ENCODE peak calls at places on chromosomes 16 and 17, in six cellular contexts. C is heart left ventricle, W is stomach, I is IMR-90, J is Peyer's patch, M is neural progenitor cell. H is an unnamed sample.
A peak's percentile ranks its signal among the peaks of the same experiment; 100 is the strongest.

GRCh38 chr17:50845260-50846147 is 10.1 kb downstream of the WFIKKN2 start:
- DNase-seq in W (no peak), J (no peak), C (peak; percentile 73), M (no peak), I (peak; percentile 60), H (no peak)

GRCh38 chr16:379183-379960 is 2.4 kb downstream of the PGAP6 start:
- DNase-seq in J (peak; percentile 78), W (peak; percentile 93), I (no peak), M (no peak), C (no peak), H (peak; percentile 88)

GRCh38 chr17:69350911-69351310 is 24.0 kb upstream of the ABCA5 start:
- DNase-seq in C (no peak), J (no peak), W (no peak), I (no peak), M (no peak), H (no peak)

GRCh38 chr17:4479982-4480751 is 18.5 kb upstream of the SPNS2 start:
- DNase-seq in C (no peak), J (no peak), M (peak; percentile 37), W (no peak), I (no peak), H (peak; percentile 71)

GRCh38 chr17:17795296-17795695 is 41.5 kb downstream of the SREBF1 start:
- DNase-seq in J (no peak), C (no peak), M (no peak), W (no peak), I (no peak), H (no peak)

GRCh38 chr17:68305132-68305531 is 13.8 kb downstream of the ARSG start:
- DNase-seq in J (no peak), I (no peak), W (no peak), M (no peak), C (no peak), H (no peak)

GRCh38 chr16:2824626-2825025 is 5.5 kb upstream of the ZG16B start:
- DNase-seq in M (no peak), C (no peak), I (no peak), J (peak; percentile 19), W (no peak), H (no peak)

GRCh38 chr16:56985288-56985961 is 3.9 kb upstream of the NLRC5 start:
- DNase-seq in M (no peak), I (peak; percentile 85), C (peak; percentile 80), J (peak; percentile 87), W (peak; percentile 57), H (peak; percentile 76)

GRCh38 chr17:38403491-38403890 is 24.8 kb upstream of the ARHGAP23 start:
- DNase-seq in M (peak; percentile 42), W (no peak), C (no peak), I (peak; percentile 20), J (no peak), H (no peak)

GRCh38 chr16:84840687-84841627 is 21.2 kb downstream of the CRISPLD2 start:
- DNase-seq in I (no peak), J (no peak), W (no peak), M (no peak), C (no peak), H (no peak)

GRCh38 chr17:83193336-83194188 is 114.2 kb downstream of the METRNL start:
- DNase-seq in M (no peak), I (no peak), J (peak; percentile 42), C (no peak), W (peak; percentile 23), H (no peak)

GRCh38 chr17:65022137-65022536 is 34.4 kb downstream of the GNA13 start:
- DNase-seq in W (no peak), M (no peak), J (no peak), I (no peak), C (no peak), H (no peak)

GRCh38 chr17:59498421-59499307 is 66.7 kb upstream of the DHX40 start:
- DNase-seq in M (no peak), W (no peak), I (no peak), J (no peak), C (no peak), H (no peak)

GRCh38 chr17:62755139-62755851 is 52.8 kb downstream of the MARCHF10 start:
- DNase-seq in I (peak; percentile 20), J (no peak), M (no peak), C (no peak), W (no peak), H (no peak)

GRCh38 chr16:19179890-19180490 is 11.9 kb downstream of the SYT17 start:
- DNase-seq in J (peak; percentile 82), I (peak; percentile 33), W (peak; percentile 72), C (peak; percentile 72), M (peak; percentile 83), H (peak; percentile 71)

GRCh38 chr17:2701161-2701995 is 10.2 kb downstream of the CLUH start:
- DNase-seq in C (no peak), J (peak; percentile 48), I (no peak), M (no peak), W (no peak), H (no peak)

GRCh38 chr17:47839899-47840741 is 953 bp downstream of the SCRN2 start:
- DNase-seq in M (no peak), I (no peak), W (no peak), C (peak; percentile 37), J (no peak), H (no peak)
- H3K27ac ChIP-seq in M (no peak overlapping the region), I (peak overlapping the region; percentile 49), W (no peak overlapping the region), C (peak overlapping the region; percentile 75), J (peak overlapping the region; percentile 79), H (no peak overlapping the region)

DNA sequence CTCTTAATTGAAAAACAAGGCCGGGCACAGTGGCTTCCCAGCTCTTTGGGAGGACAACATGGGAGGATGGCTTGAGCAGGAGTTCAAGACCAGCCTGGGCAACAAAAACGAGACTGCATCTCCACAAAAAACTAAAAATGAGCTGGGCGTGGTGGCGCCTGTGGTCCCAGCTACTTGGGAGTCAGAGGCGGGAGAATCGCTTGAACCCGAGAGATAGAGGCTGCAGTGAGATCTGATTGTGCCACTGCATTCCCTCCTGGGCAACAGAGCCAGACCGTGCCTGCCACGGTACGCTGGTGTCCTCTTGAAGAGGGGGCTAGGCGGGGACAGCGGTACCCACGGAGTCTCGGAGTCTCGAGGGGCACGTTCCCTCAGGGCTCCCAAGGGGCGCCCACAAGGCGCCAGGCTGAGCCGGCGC is 27.9 kb upstream of the ADORA2B start:
- DNase-seq in J (no peak), C (no peak), I (no peak), M (no peak), W (no peak), H (no peak)
- H3K4me1 ChIP-seq in J (no peaks in the 10 kb centered on the region), C (peaks cover 23% of the 10 kb centered on the region), I (peaks cover 10% of the 10 kb centered on the region), M (no peaks in the 10 kb centered on the region), W (peaks cover 20% of the 10 kb centered on the region), H (no peaks in the 10 kb centered on the region)

GRCh38 chr17:39566092-39566491 is 41.6 kb downstream of the NEUROD2 start:
- DNase-seq in C (no peak), I (no peak), M (no peak), J (no peak), W (no peak), H (no peak)
- H3K27ac ChIP-seq in C (no peak overlapping the region), I (no peak overlapping the region), M (no peak overlapping the region), J (no peak overlapping the region), W (no peak overlapping the region), H (no peak overlapping the region)

DNA sequence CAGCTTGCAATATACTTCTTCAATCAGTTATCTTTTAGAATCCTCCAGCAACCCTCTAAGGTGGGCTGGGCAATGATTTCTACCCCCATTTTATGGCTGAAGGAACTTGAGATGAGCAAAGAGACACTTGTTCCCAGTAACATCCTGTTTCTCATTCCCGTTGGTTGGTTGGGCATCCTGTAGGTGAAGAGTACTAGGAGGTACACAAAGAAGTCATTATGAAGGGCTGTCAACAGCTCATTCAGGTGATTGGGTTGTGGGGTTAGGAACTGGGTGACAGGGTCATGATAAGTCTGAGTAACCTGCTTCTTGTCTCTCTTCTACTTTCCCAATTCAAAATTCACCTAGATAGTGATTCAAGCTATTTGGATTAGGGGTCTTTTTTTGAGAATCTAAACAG is 76.5 kb downstream of the MMD start:
- DNase-seq in W (no peak), J (no peak), I (no peak), M (no peak), C (no peak), H (no peak)
- H3K4me1 ChIP-seq in W (no peaks in the 10 kb centered on the region), J (no peaks in the 10 kb centered on the region), I (no peaks in the 10 kb centered on the region), M (no peaks in the 10 kb centered on the region), C (no peaks in the 10 kb centered on the region), H (no peaks in the 10 kb centered on the region)

GRCh38 chr16:89952049-89952448 is 3.5 kb downstream of the DEF8 start:
- DNase-seq in I (no peak), M (no peak), W (no peak), J (no peak), C (no peak), H (peak; percentile 58)

GRCh38 chr16:89949121-89949742 is 677 bp downstream of the DEF8 start:
- DNase-seq in W (no peak), J (no peak), I (no peak), M (no peak), C (no peak), H (no peak)

GRCh38 chr16:89952551-89952950 is 4.0 kb downstream of the DEF8 start:
- DNase-seq in W (no peak), J (no peak), C (no peak), M (no peak), I (no peak), H (no peak)

GRCh38 chr16:89951509-89951908 is 3.0 kb downstream of the DEF8 start:
- DNase-seq in I (no peak), J (no peak), C (no peak), W (no peak), M (no peak), H (no peak)

GRCh38 chr16:89949756-89950155 is 1.2 kb downstream of the DEF8 start:
- DNase-seq in M (no peak), W (no peak), C (no peak), I (no peak), J (no peak), H (no peak)
- H3K27ac ChIP-seq in M (no peak overlapping the region), W (no peak overlapping the region), C (no peak overlapping the region), I (no peak overlapping the region), J (no peak overlapping the region), H (no peak overlapping the region)

GRCh38 chr16:11514283-11514682 is 72.4 kb downstream of the LITAF start:
- DNase-seq in C (no peak), J (no peak), M (no peak), W (no peak), I (no peak), H (no peak)

GRCh38 chr16:11515540-11516430 is 70.9 kb downstream of the LITAF start:
- DNase-seq in C (no peak), I (no peak), M (no peak), J (no peak), W (no peak), H (no peak)

GRCh38 chr16:11521019-11521418 is 65.7 kb downstream of the LITAF start:
- DNase-seq in M (no peak), I (no peak), C (no peak), J (no peak), W (no peak), H (no peak)

GRCh38 chr16:11517926-11518325 is 68.8 kb downstream of the LITAF start:
- DNase-seq in J (no peak), I (no peak), M (peak; percentile 25), C (no peak), W (no peak), H (no peak)
- H3K4me1 ChIP-seq in J (no peaks in the 10 kb centered on the region), I (no peaks in the 10 kb centered on the region), M (peaks cover 15% of the 10 kb centered on the region), C (no peaks in the 10 kb centered on the region), W (no peaks in the 10 kb centered on the region), H (no peaks in the 10 kb centered on the region)